ENCODE peak calls at places on chromosomes 12 and 14, in five cellular contexts. L is astrocyte, U is HCT116, D is PC-3, Q is A673. I is an unnamed sample.
A peak's percentile ranks its signal among the peaks of the same experiment; 100 is the strongest.

GRCh38 chr12:121060149-121061001 is 21.3 kb upstream of the OASL start:
- DNase-seq in L (no peak), U (peak; percentile 67), D (peak; percentile 75), Q (peak; percentile 80), I (peak; percentile 80)

GRCh38 chr12:132393991-132394949 is 64.9 kb upstream of the GALNT9 start:
- DNase-seq in L (no peak), U (no peak), D (peak; percentile 39), Q (no peak), I (no peak)

GRCh38 chr12:105227879-105228278 is 8.1 kb downstream of the APPL2 start:
- DNase-seq in L (no peak), U (no peak), D (no peak), Q (no peak), I (no peak)

GRCh38 chr12:47110011-47110541 is 30.3 kb upstream of the AMIGO2 start:
- DNase-seq in L (no peak), U (no peak), D (no peak), Q (no peak), I (no peak)

GRCh38 chr12:52181757-52182156 is 10.1 kb downstream of the KRT80 start:
- DNase-seq in L (peak; percentile 85), U (no peak), D (no peak), Q (peak; percentile 63), I (peak; percentile 73)

GRCh38 chr14:77200406-77200985 is 18.9 kb downstream of the TMEM63C start:
- DNase-seq in L (no peak), U (no peak), D (no peak), Q (no peak), I (no peak)

GRCh38 chr14:91732859-91733477 is 1.1 kb upstream of the CATSPERB start:
- DNase-seq in L (no peak), U (no peak), D (peak; percentile 14), Q (no peak), I (no peak)

GRCh38 chr14:63273717-63274673 is 44.7 kb downstream of the GPHB5 start:
- DNase-seq in L (no peak), U (no peak), D (no peak), Q (no peak), I (no peak)

GRCh38 chr14:104084251-104085002 is 1.1 kb upstream of the ASPG start:
- DNase-seq in L (peak; percentile 4), U (no peak), D (no peak), Q (no peak), I (no peak)

GRCh38 chr14:74611672-74612345 is at the start of gene LTBP2:
- DNase-seq in L (no peak), U (no peak), D (peak; percentile 25), Q (peak; percentile 25), I (peak; percentile 69)
- TF ChIP-seq EZH2 in L (no peak), U (no peak), D (no peak), Q (peak; percentile 15), I (peak; percentile 100)

GRCh38 chr14:25049559-25050493 is at the start of gene STXBP6:
- DNase-seq in L (peak; percentile 54), U (no peak), D (no peak), Q (peak; percentile 72), I (peak; percentile 92)
- TF ChIP-seq EZH2 in L (no peak), U (no peak), D (peak; percentile 21), Q (peak; percentile 74), I (peak; percentile 81)

GRCh38 chr14:60487211-60487610 is 1.3 kb upstream of the C14orf39 start:
- DNase-seq in L (no peak), U (no peak), D (no peak), Q (no peak), I (no peak)
- TF ChIP-seq EZH2 in L (no peak), U (no peak), D (no peak), Q (no peak), I (no peak)

DNA sequence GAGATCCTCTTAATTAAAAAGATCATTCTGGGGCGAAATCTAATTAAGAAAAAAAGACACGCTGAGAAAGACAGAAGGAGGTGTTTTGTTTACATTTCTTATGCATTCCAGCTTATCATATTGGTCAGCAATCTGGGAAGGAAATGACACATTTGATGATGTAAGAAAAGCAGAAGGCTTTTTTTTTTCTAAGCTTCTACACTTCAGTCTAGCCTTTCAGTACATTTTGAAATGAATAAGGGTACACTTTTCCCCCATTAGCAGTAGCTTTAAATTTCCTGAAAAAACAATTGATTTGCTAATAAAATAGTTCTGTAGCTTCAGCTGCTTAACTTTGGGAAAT is 5.9 kb upstream of the GSC start:
- DNase-seq in L (peak; percentile 5), U (no peak), D (no peak), Q (peak; percentile 12), I (no peak)
- TF ChIP-seq EZH2 in L (no peak), U (no peak), D (no peak), Q (no peak), I (no peak)

DNA sequence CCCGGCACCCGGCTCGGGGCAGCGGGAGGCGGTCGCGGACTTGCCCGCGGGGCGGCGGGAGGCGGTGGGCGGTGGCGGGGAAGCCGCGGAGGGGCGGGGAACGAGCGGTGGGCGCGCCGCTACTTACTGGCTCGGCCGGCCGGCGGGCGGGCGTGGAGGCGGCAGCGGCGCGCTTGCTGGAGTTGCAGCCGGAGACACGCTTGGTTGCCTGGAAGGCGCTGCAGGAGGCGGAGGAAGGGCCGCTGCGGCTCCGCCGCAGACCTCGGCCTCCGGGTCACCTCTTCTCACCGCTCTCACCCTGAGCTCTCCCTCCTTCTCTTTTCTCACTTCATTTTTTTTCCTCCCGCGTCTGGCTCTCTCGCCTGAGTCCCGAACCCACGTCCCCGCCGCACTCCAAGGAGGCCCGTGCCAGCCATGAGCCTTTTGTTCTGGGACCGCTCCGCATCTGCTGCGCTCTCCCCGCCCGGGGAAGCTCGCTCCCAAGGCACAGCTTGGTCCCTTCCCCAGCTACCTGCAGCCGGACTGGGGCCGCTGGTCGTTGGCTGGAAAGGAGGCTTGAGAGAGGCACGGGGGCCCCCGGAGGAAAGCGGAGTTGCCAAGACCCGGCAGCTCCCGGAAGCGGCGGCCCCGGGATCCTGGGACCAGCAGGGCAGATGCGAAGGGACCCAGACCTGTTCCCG is 591 bp upstream of the KCNK10 start:
- DNase-seq in L (no peak), U (no peak), D (no peak), Q (peak; percentile 36), I (peak; percentile 87)
- TF ChIP-seq EZH2 in L (peak; percentile 62), U (no peak), D (peak; percentile 78), Q (no peak), I (no peak)

GRCh38 chr12:54959291-54960018 is 25.1 kb downstream of the TESPA1 start:
- DNase-seq in L (no peak), U (no peak), D (peak; percentile 50), Q (peak; percentile 30), I (no peak)

GRCh38 chr12:54961190-54961589 is 23.4 kb downstream of the TESPA1 start:
- DNase-seq in L (no peak), U (no peak), D (no peak), Q (no peak), I (no peak)

GRCh38 chr12:54956322-54956721 is 28.2 kb downstream of the TESPA1 start:
- DNase-seq in L (no peak), U (no peak), D (no peak), Q (no peak), I (no peak)

GRCh38 chr12:54956818-54957641 is 27.5 kb downstream of the TESPA1 start:
- DNase-seq in L (no peak), U (no peak), D (no peak), Q (no peak), I (peak; percentile 49)

GRCh38 chr12:54958048-54958658 is 26.4 kb downstream of the TESPA1 start:
- DNase-seq in L (peak; percentile 38), U (peak; percentile 53), D (peak; percentile 87), Q (peak; percentile 82), I (peak; percentile 74)
- TF ChIP-seq EZH2 in L (no peak), U (no peak), D (no peak), Q (no peak), I (no peak)

DNA sequence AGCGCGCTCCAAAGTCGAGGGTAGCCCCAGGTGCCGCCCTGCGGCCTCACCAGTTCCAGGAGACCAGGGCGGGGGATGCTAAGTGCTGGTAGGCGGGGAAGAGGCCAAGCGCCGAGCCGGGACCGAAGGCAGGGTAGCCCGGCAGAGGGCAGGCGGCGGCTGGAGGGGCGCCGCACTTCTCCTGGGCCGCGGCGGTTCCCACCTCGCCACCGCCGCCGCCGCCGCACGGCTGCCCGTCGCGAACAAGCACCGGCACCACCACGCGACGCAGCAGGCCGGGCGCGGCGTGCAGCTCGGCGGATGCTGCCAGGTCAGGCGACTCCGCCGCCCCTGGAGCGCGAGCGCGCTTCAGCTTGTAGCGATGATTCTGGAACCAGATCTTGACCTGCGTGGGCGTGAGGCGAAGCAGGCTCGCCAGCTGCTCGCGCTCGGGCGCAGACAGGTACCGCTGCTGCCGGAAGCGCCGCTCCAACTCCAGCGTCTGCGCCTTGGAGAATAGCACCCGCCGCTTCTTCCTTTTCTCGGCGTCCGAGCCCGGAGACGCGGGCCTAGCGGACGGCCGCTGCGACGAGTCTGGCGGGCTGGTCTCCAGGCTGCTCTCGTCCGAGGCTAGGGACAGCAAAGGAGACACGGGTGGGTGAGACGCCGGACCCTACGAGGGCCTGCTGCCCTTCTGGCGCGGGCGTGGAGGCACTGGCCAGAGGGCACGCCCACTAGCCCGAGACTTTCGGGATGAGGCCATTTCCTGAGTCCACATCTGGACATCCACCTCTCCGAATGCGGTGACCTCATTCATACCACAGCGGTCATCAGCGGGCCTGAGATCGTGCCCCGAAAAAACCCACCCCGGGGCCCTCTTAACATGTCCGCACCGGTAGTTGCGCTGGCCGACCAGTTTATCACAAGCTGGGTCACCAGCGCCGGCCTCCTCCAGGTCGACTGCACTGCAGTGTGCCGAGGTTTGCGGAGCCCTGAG is 1.3 kb downstream of the NKX2-8 start:
- DNase-seq in L (peak; percentile 35), U (no peak), D (peak; percentile 48), Q (peak; percentile 37), I (peak; percentile 83)
- TF ChIP-seq EZH2 in L (peak; percentile 16), U (no peak), D (no peak), Q (no peak), I (peak; percentile 86)

GRCh38 chr14:21262410-21262809 is 6.8 kb downstream of the HNRNPC start:
- DNase-seq in L (no peak), U (no peak), D (no peak), Q (no peak), I (no peak)
- TF ChIP-seq EZH2 in L (no peak), U (no peak), D (no peak), Q (no peak), I (no peak)

I was measured in neural progenitor cell.